ENCODE peak calls at places on chromosomes 5 and 9, in four cellular contexts. T is GM12878, P is HepG2, B is K562. A is an unnamed sample.

GRCh38 chr9:131348631-131349521 is 45.0 kb upstream of the PRRC2B start:
- DNase-seq in B (no peak), T (no peak), P (no peak), A (peak)

GRCh38 chr9:1049641-1050040 is 516 bp upstream of the DMRT2 start:
- DNase-seq in B (no peak), P (no peak), T (no peak), A (no peak)

GRCh38 chr5:96175090-96175489 is 213.4 kb upstream of the ELL2 start:
- DNase-seq in B (no peak), T (peak), P (no peak), A (peak)

GRCh38 chr5:41346609-41347008 is 133.3 kb upstream of the C6 start:
- DNase-seq in T (no peak), B (no peak), P (no peak), A (no peak)

GRCh38 chr5:38985909-38986452 is 88.2 kb downstream of the RICTOR start:
- DNase-seq in P (no peak), T (no peak), B (no peak), A (no peak)

GRCh38 chr9:133120343-133121199 is 469 bp downstream of the RALGDS start:
- DNase-seq in T (no peak), B (peak), P (no peak), A (no peak)

GRCh38 chr5:139647406-139648204 is 544 bp upstream of the CXXC5 start:
- DNase-seq in B (no peak), P (no peak), T (no peak), A (no peak)

GRCh38 chr5:53980061-53980460 is 330.3 kb downstream of the ARL15 start:
- DNase-seq in P (no peak), B (no peak), T (no peak), A (no peak)

GRCh38 chr9:99158629-99159028 is 53.7 kb downstream of the TGFBR1 start:
- DNase-seq in T (no peak), P (peak), B (no peak), A (peak)

GRCh38 chr5:21685536-21685935 is 1167.6 kb downstream of the CDH12 start:
- DNase-seq in P (no peak), B (no peak), T (no peak), A (no peak)

GRCh38 chr9:3473402-3473801 is 52.4 kb downstream of the RFX3 start:
- DNase-seq in B (no peak), T (no peak), P (no peak), A (no peak)

GRCh38 chr5:51521583-51521982 is 138.3 kb downstream of the ISL1 start:
- DNase-seq in B (no peak), T (no peak), P (no peak), A (no peak)

GRCh38 chr5:77844408-77845272 is 68.5 kb upstream of the TBCA start:
- DNase-seq in B (no peak), T (no peak), P (no peak), A (no peak)

GRCh38 chr5:38808666-38809343 is 37.0 kb upstream of the OSMR start:
- DNase-seq in T (no peak), P (no peak), B (no peak), A (no peak)

GRCh38 chr5:112956606-112957005 is 20.0 kb upstream of the DCP2 start:
- DNase-seq in T (no peak), B (no peak), P (no peak), A (no peak)

GRCh38 chr5:9468070-9468388 is 77.8 kb downstream of the SEMA5A start:
- DNase-seq in T (no peak), P (no peak), B (no peak), A (no peak)

GRCh38 chr5:125453011-125453410 is 706.6 kb upstream of the ZNF608 start:
- DNase-seq in P (no peak), T (no peak), B (no peak), A (no peak)

GRCh38 chr9:128685636-128686489 is 3.2 kb upstream of the SET start:
- DNase-seq in P (no peak), T (no peak), B (no peak), A (no peak)

GRCh38 chr5:178525906-178526732 is 64.1 kb downstream of the COL23A1 start:
- DNase-seq in T (no peak), B (no peak), P (no peak), A (no peak)

GRCh38 chr5:159257629-159258283 is 5.3 kb upstream of the UBLCP1 start:
- DNase-seq in P (peak), B (no peak), T (no peak), A (no peak)

GRCh38 chr9:129143461-129143927 is 32.3 kb downstream of the PTPA start:
- DNase-seq in B (peak), P (peak), T (no peak), A (no peak)

GRCh38 chr9:136849038-136849959 is at the start of gene PHPT1:
- DNase-seq in B (peak), P (peak), T (peak), A (peak)

GRCh38 chr5:124823336-124823849 is 77.0 kb upstream of the ZNF608 start:
- DNase-seq in T (no peak), P (no peak), B (no peak), A (no peak)

GRCh38 chr9:78695521-78695920 is 398.6 kb downstream of the PSAT1 start:
- DNase-seq in B (no peak), P (no peak), T (no peak), A (no peak)

GRCh38 chr5:181130832-181131496 is at the start of gene OR2V1:
- DNase-seq in T (no peak), B (no peak), P (no peak), A (no peak)

GRCh38 chr5:66367814-66368541 is 223.9 kb downstream of the SREK1 start:
- DNase-seq in B (no peak), T (no peak), P (no peak), A (no peak)

GRCh38 chr9:90175257-90175656 is 467.4 kb downstream of the DIRAS2 start:
- DNase-seq in P (no peak), B (no peak), T (no peak), A (no peak)

GRCh38 chr9:133779516-133780403 is 41.6 kb upstream of the SARDH start:
- DNase-seq in B (no peak), T (no peak), P (no peak), A (no peak)

GRCh38 chr5:35890021-35890740 is 33.5 kb downstream of the IL7R start:
- DNase-seq in B (no peak), P (no peak), T (no peak), A (no peak)

GRCh38 chr5:180313677-180314076 is 21.8 kb upstream of the MAPK9 start:
- DNase-seq in T (no peak), B (peak), P (peak), A (no peak)

GRCh38 chr9:118990949-118991348 is 378.3 kb downstream of the BRINP1 start:
- DNase-seq in T (no peak), P (no peak), B (no peak), A (no peak)

GRCh38 chr5:113047234-113047633 is 70.6 kb downstream of the DCP2 start:
- DNase-seq in P (no peak), T (no peak), B (peak), A (no peak)

GRCh38 chr5:152884006-152884405 is 478.9 kb upstream of the NMUR2 start:
- DNase-seq in T (no peak), P (no peak), B (no peak), A (no peak)

GRCh38 chr9:91035825-91036208 is 234.2 kb downstream of the SYK start:
- DNase-seq in B (no peak), P (no peak), T (no peak), A (no peak)

GRCh38 chr9:84382728-84383127 is 42.2 kb upstream of the SLC28A3 start:
- DNase-seq in T (no peak), B (no peak), P (no peak), A (no peak)

DNA sequence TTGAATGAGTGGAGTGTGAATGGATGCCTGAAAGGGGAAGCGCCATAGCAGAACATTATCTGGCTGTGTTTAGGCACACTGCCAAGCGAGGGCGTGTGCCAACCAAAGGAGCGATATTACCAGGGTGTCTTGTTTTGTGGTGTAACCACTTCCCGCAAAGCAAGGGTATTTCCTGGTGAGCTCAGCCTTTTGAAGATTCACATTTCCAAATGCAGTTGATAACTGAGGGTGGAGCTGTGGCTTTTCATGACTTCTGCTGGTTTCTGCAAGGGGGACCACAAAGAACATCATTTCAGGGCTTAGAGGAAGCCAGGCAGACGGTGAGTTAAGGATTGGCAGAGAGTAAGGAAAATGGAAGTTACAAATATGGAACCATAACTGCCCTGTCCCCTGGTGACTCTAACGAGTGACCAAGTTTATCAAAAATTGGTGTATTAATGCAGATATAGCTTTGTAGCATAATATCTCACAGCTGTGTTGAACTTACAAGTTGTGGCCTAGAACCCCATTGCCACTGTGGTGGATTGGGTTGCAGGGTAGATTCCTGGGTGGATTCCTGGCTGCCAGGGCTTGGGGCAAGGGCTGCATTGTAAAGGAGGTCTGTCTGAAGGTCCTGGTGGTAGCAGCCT is 71.4 kb downstream of the RALGPS1 start:
- DNase-seq in B (no peak), T (peak), P (peak), A (peak)
- TF ChIP-seq HDAC2 in B (no peak), T (no peak), P (no peak), A (no peak)

DNA sequence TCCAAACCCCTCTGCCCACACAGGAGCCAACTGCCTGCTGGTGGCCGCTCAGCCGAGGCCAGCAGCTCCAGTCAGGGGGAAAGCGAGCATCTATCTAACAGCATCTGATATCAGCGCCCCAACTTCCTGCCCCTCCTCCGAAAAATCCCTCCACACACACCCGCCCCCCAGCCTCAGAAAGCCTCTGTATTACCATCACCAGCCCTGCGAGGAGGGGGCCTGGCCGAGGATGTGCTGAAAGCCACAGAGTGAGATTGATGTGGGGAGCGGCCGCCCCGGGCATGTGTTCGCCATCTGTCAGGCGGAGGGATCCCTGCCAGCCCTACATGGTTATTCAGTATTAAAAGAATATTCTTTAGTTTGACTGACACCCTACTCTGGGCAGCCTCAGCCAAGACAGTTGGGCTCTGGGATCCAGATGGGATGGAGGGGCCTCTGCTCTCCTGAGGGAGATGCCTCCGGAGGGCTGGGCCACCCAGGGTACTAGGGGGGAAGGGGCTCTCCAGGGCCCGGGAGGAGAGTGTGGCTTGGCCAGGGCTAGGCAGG is 98.0 kb downstream of the HSD17B3 start:
- DNase-seq in B (no peak), T (no peak), P (no peak), A (no peak)
- TF ChIP-seq ESRRA in B (no peak), T (no peak), P (no peak), A (no peak)

DNA sequence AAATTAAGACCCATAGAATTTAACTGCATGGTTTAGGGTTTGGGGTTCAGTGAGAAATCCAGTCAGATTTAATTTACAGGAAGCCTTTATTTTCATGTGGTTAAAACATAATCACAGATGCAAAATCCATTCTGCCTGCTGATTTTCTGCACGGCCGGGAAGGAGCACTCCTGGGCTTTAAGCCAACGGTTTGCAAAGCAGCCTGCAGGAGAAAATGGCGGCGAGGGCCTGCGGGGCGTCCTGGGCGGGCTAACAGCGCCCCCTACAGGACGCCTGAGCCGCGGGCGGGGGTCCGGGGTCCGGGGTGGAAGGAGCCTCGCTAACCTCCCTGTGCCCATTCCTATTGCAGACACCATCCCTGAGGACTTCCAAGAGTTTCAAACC is 47.6 kb downstream of the THBS4 start:
- DNase-seq in B (peak), T (no peak), P (no peak), A (peak)
- TF ChIP-seq HDAC2 in B (no peak), T (no peak), P (no peak), A (no peak)

DNA sequence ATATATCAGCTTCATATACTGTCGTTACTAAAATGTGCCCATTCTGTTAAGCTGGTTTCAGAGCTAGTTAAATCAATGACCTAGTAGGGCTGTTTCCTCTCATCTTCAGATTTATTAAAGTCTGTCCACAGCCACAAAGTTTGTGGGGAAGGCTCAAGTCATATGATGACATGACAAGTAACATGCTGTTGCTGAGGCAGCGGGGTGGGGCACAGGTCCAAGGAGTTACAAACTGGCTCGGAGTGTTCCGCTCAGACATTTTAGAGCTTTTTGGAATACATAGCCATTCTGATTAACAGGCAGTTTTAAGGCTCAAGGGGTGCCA is 2.7 kb upstream of the ANP32B start:
- DNase-seq in P (no peak), T (no peak), B (no peak), A (no peak)
- TF ChIP-seq ESRRA in P (no peak), T (no peak), B (no peak), A (no peak)

GRCh38 chr9:127452481-127453092 is 1.3 kb downstream of the LRSAM1 start:
- DNase-seq in T (no peak), B (no peak), P (peak), A (no peak)

GRCh38 chr9:127450170-127450830 is 906 bp downstream of the RPL12 start:
- DNase-seq in B (no peak), T (no peak), P (no peak), A (peak)

GRCh38 chr9:127450831-127451680 is at the start of the genes LRSAM1 and RPL12:
- DNase-seq in P (peak), B (peak), T (peak), A (peak)

GRCh38 chr9:127449332-127449966 is 1.8 kb downstream of the RPL12 start:
- DNase-seq in B (no peak), P (no peak), T (no peak), A (no peak)

DNA sequence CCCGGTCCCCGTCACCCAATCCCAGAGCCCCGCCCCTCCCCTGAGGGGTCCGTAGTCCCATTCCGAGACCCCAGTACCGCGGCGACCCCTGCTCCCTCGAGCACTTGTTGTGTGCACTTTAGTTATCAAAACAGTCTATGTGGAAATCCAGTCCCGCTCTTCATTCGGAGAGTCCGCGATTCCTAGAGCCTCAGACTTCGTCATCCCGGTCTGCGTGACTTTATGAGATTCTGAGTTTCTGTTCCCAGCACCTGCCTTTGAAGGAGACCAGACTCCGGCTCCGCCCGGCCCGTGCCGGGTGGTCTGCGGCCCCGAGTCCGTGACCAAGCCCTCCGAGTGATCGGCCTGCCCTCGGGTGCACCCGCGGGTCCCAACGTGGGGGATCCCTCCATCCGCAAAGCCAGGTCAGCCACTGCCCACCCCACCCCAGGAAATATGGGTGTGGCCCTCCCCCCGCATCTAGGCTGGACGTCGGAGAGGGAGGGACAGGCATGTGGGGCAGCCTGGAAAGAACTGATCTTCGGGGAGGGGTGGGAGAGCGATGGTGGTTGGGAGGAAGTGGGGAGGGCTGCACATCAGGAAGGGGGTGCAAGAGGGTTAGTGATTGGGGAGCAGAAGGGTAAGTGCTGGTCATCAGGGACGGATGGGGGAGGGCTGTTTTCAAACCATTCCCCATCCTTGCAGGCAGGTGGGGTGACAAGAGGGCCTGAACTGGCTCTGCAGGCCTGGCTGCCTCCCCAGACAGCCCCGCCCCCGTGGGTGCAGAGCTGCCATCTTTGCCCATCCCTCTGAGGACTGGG is 571 bp downstream of the LRSAM1 start:
- DNase-seq in T (peak), P (no peak), B (peak), A (peak)
- TF ChIP-seq HDAC2 in T (no peak), P (peak), B (no peak), A (no peak)